ENCODE peak calls at places on chromosomes 11 and 22, in four cellular contexts. One of them, this sample, is unnamed.

GRCh38 chr22:24706732-24707476 is 67.6 kb downstream of the PIWIL3 start:
- DNase-seq in WTC11: no peak
- DNase-seq in K562: no peak
- DNase-seq in HepG2: no peak
- DNase-seq in this sample: no peak

GRCh38 chr11:44622190-44622650 is 56.8 kb downstream of the CD82 start:
- DNase-seq in WTC11: no peak
- DNase-seq in K562: no peak
- DNase-seq in HepG2: no peak
- DNase-seq in this sample: no peak

GRCh38 chr22:23245045-23245798 is 64.9 kb downstream of the BCR start:
- DNase-seq in WTC11: no peak
- DNase-seq in K562: no peak
- DNase-seq in HepG2: no peak
- DNase-seq in this sample: no peak

GRCh38 chr11:88411265-88411664 is 73.7 kb upstream of the CTSC start:
- DNase-seq in WTC11: no peak
- DNase-seq in K562: no peak
- DNase-seq in HepG2: no peak
- DNase-seq in this sample: no peak

GRCh38 chr11:19284881-19285280 is 44.1 kb upstream of the E2F8 start:
- DNase-seq in WTC11: no peak
- DNase-seq in K562: no peak
- DNase-seq in HepG2: no peak
- DNase-seq in this sample: no peak

GRCh38 chr11:122305018-122305417 is 189.0 kb upstream of the BLID start:
- DNase-seq in WTC11: no peak
- DNase-seq in K562: no peak
- DNase-seq in HepG2: no peak
- DNase-seq in this sample: no peak

GRCh38 chr11:111663820-111664219 is 61.6 kb downstream of the SIK2 start:
- DNase-seq in WTC11: no peak
- DNase-seq in K562: no peak
- DNase-seq in HepG2: no peak
- DNase-seq in this sample: no peak

GRCh38 chr11:115961168-115962003 is 457.2 kb upstream of the CADM1 start:
- DNase-seq in WTC11: no peak
- DNase-seq in K562: no peak
- DNase-seq in HepG2: no peak
- DNase-seq in this sample: no peak

GRCh38 chr11:108246885-108247284 is 24.0 kb downstream of the ATM start:
- DNase-seq in WTC11: no peak
- DNase-seq in K562: no peak
- DNase-seq in HepG2: no peak
- DNase-seq in this sample: no peak

GRCh38 chr11:10418259-10418949 is 36.7 kb upstream of the AMPD3 start:
- DNase-seq in WTC11: no peak
- DNase-seq in K562: no peak
- DNase-seq in HepG2: no peak
- DNase-seq in this sample: no peak

GRCh38 chr11:76636826-76637460 is 33.6 kb downstream of the LRRC32 start:
- DNase-seq in WTC11: no peak
- DNase-seq in K562: no peak
- DNase-seq in HepG2: no peak
- DNase-seq in this sample: no peak

GRCh38 chr11:8794126-8794525 is 111.5 kb downstream of the RPL27A start:
- DNase-seq in WTC11: no peak
- DNase-seq in K562: no peak
- DNase-seq in HepG2: no peak
- DNase-seq in this sample: no peak

GRCh38 chr11:34830648-34831047 is 85.5 kb downstream of the APIP start:
- DNase-seq in WTC11: no peak
- DNase-seq in K562: no peak
- DNase-seq in HepG2: no peak
- DNase-seq in this sample: no peak

GRCh38 chr11:105230586-105230985 is 91.0 kb upstream of the CARD18 start:
- DNase-seq in WTC11: no peak
- DNase-seq in K562: no peak
- DNase-seq in HepG2: no peak
- DNase-seq in this sample: no peak

GRCh38 chr11:110128161-110128560 is 35.0 kb downstream of the ZC3H12C start:
- DNase-seq in WTC11: peak; percentile 16
- DNase-seq in K562: no peak
- DNase-seq in HepG2: no peak
- DNase-seq in this sample: no peak

GRCh38 chr11:118434553-118435232 is 1.6 kb upstream of the KMT2A start:
- DNase-seq in WTC11: peak; percentile 62
- DNase-seq in K562: no peak
- DNase-seq in HepG2: no peak
- DNase-seq in this sample: no peak

GRCh38 chr11:74319139-74319538 is 7.7 kb upstream of the P4HA3 start:
- DNase-seq in WTC11: no peak
- DNase-seq in K562: no peak
- DNase-seq in HepG2: no peak
- DNase-seq in this sample: no peak

GRCh38 chr11:133659542-133660201 is 127.4 kb upstream of the OPCML start:
- DNase-seq in WTC11: no peak
- DNase-seq in K562: no peak
- DNase-seq in HepG2: no peak
- DNase-seq in this sample: peak; percentile 37

GRCh38 chr11:27489092-27489491 is 16.5 kb upstream of the LGR4 start:
- DNase-seq in WTC11: no peak
- DNase-seq in K562: no peak
- DNase-seq in HepG2: no peak
- DNase-seq in this sample: no peak

GRCh38 chr11:64472593-64473455 is 113.9 kb downstream of the RPS6KA4 start:
- DNase-seq in WTC11: no peak
- DNase-seq in K562: peak; percentile 28
- DNase-seq in HepG2: no peak
- DNase-seq in this sample: no peak

GRCh38 chr22:38228326-38228872 is 26.6 kb downstream of the MAFF start:
- DNase-seq in WTC11: no peak
- DNase-seq in K562: no peak
- DNase-seq in HepG2: no peak
- DNase-seq in this sample: no peak

GRCh38 chr11:62394825-62395538 is 23.9 kb upstream of the SCGB1A1 start:
- DNase-seq in WTC11: peak; percentile 78
- DNase-seq in K562: peak; percentile 57
- DNase-seq in HepG2: peak; percentile 71
- DNase-seq in this sample: peak; percentile 28

GRCh38 chr22:42160251-42160650 is 29.6 kb upstream of the CYP2D6 start:
- DNase-seq in WTC11: no peak
- DNase-seq in K562: no peak
- DNase-seq in HepG2: no peak
- DNase-seq in this sample: no peak

GRCh38 chr22:17368144-17368726 is 1.0 kb upstream of the CECR2 start:
- DNase-seq in WTC11: peak; percentile 89
- DNase-seq in K562: no peak
- DNase-seq in HepG2: no peak
- DNase-seq in this sample: no peak

GRCh38 chr11:35143509-35144102 is 4.6 kb downstream of the CD44 start:
- DNase-seq in WTC11: no peak
- DNase-seq in K562: no peak
- DNase-seq in HepG2: no peak
- DNase-seq in this sample: no peak

GRCh38 chr11:24900524-24900923 is 403.7 kb downstream of the LUZP2 start:
- DNase-seq in WTC11: no peak
- DNase-seq in K562: no peak
- DNase-seq in HepG2: no peak
- DNase-seq in this sample: no peak

GRCh38 chr11:93645938-93646337 is 15.5 kb upstream of the CEP295 start:
- DNase-seq in WTC11: no peak
- DNase-seq in K562: no peak
- DNase-seq in HepG2: no peak
- DNase-seq in this sample: no peak

GRCh38 chr11:83427943-83428342 is 141.8 kb upstream of the CCDC90B start:
- DNase-seq in WTC11: no peak
- DNase-seq in K562: no peak
- DNase-seq in HepG2: no peak
- DNase-seq in this sample: no peak

GRCh38 chr11:95363710-95364109 is 132.7 kb upstream of the SESN3 start:
- DNase-seq in WTC11: peak; percentile 65
- DNase-seq in K562: no peak
- DNase-seq in HepG2: peak; percentile 16
- DNase-seq in this sample: no peak

GRCh38 chr11:47414685-47415070 is 6.3 kb downstream of the SLC39A13 start:
- DNase-seq in WTC11: no peak
- DNase-seq in K562: no peak
- DNase-seq in HepG2: no peak
- DNase-seq in this sample: no peak

GRCh38 chr22:37059876-37060449 is 8.4 kb downstream of the KCTD17 start:
- DNase-seq in WTC11: no peak
- DNase-seq in K562: no peak
- DNase-seq in HepG2: no peak
- DNase-seq in this sample: no peak

GRCh38 chr22:35971418-35972119 is 57.1 kb downstream of the RBFOX2 start:
- DNase-seq in WTC11: no peak
- DNase-seq in K562: no peak
- DNase-seq in HepG2: peak; percentile 58
- DNase-seq in this sample: no peak

GRCh38 chr22:35977136-35977535 is 51.5 kb downstream of the RBFOX2 start:
- DNase-seq in WTC11: no peak
- DNase-seq in K562: no peak
- DNase-seq in HepG2: no peak
- DNase-seq in this sample: no peak

GRCh38 chr22:35970601-35971417 is 57.8 kb downstream of the RBFOX2 start:
- DNase-seq in WTC11: no peak
- DNase-seq in K562: no peak
- DNase-seq in HepG2: no peak
- DNase-seq in this sample: no peak

GRCh38 chr22:35972559-35972958 is 56.1 kb downstream of the RBFOX2 start:
- DNase-seq in WTC11: no peak
- DNase-seq in K562: no peak
- DNase-seq in HepG2: no peak
- DNase-seq in this sample: no peak

GRCh38 chr22:35973388-35973787 is 55.2 kb downstream of the RBFOX2 start:
- DNase-seq in WTC11: no peak
- DNase-seq in K562: no peak
- DNase-seq in HepG2: no peak
- DNase-seq in this sample: no peak
- TF ChIP-seq CBFB in WTC11: no peak
- TF ChIP-seq CBFB in K562: no peak
- TF ChIP-seq CBFB in HepG2: no peak
- TF ChIP-seq CBFB in this sample: no peak

DNA sequence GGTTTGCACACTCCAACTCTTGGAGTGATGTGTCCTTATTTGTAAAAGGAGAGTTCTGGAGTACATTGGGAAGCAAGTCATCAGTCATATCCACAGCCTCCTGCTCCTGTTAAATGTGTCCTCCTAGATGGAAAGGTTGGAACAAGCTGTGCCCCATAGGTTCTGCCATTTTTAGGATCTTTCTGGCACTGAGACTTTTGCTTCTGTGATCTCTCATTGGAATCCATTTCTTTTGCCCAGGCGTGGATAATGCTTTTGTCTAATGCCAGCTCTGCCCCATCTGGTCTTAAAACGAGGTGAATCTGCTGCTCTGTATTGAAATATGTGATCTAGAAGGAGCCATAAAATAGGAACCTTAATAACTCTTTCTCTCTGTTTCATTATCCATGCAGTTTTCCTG is 66.4 kb downstream of the ZBTB16 start:
- DNase-seq in WTC11: no peak
- DNase-seq in K562: no peak
- DNase-seq in HepG2: no peak
- DNase-seq in this sample: no peak
- TF ChIP-seq CBFB in WTC11: no peak
- TF ChIP-seq CBFB in K562: no peak
- TF ChIP-seq CBFB in HepG2: no peak
- TF ChIP-seq CBFB in this sample: no peak

GRCh38 chr11:75578977-75579376 is 16.9 kb downstream of the SERPINH1 start:
- DNase-seq in WTC11: no peak
- DNase-seq in K562: no peak
- DNase-seq in HepG2: no peak
- DNase-seq in this sample: no peak

GRCh38 chr11:75577198-75577597 is 15.1 kb downstream of the SERPINH1 start:
- DNase-seq in WTC11: peak; percentile 78
- DNase-seq in K562: peak; percentile 82
- DNase-seq in HepG2: no peak
- DNase-seq in this sample: no peak

GRCh38 chr11:75576017-75576416 is 14.0 kb downstream of the SERPINH1 start:
- DNase-seq in WTC11: no peak
- DNase-seq in K562: no peak
- DNase-seq in HepG2: no peak
- DNase-seq in this sample: no peak

GRCh38 chr11:75574698-75575265 is 12.7 kb downstream of the SERPINH1 start:
- DNase-seq in WTC11: no peak
- DNase-seq in K562: no peak
- DNase-seq in HepG2: no peak
- DNase-seq in this sample: no peak

DNA sequence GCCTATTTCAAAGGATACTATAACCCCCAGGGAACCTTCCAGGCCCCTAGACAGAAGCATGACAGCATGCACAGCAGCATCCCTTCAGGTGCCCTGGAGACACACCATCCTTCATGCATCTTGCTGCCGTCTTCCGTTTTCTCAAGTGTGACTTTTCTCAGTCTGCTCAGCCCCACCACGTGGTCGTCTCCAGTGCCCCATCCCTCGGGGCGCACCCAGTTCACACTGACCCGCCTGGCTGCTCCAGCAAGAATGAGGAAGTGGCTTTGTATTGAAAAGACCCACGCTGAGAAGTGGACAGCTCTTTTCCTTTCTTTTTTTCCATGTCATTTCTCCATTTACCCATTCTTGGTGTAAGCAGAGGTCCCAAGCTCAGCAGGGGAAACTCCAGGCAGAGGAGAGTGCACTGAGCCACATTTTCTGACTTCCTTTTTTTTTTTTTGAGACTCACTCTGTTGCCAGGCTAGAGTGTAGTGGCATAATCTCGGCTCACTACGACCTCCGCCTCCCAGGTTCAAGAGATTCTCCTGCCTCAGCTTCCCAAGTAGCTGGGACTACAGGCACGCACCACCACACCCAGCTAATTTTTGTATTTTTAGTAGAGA is 14.5 kb downstream of the SERPINH1 start:
- DNase-seq in WTC11: peak; percentile 50
- DNase-seq in K562: no peak
- DNase-seq in HepG2: no peak
- DNase-seq in this sample: peak; percentile 45
- TF ChIP-seq CBFB in WTC11: no peak
- TF ChIP-seq CBFB in K562: no peak
- TF ChIP-seq CBFB in HepG2: no peak
- TF ChIP-seq CBFB in this sample: no peak

DNA sequence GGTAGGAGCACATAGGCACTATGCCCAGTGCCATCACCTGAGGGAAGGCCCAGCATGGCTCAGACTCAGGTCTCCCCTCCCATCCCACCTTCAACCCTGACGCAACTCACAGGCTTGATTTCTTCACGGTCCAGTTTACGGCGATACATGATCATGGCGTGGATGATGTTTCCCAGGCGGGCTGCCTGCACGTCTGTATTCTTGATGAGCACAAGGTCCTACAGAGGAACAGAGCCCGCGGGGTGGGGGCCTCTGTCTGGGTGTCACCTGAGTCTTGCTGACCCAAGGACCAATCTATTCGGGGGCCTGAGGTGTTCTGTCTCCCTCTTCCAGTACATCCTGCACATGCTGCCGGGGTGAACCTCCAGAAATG is 3.9 kb downstream of the CPT1B start:
- DNase-seq in WTC11: no peak
- DNase-seq in K562: no peak
- DNase-seq in HepG2: no peak
- DNase-seq in this sample: no peak
- TF ChIP-seq CBFB in WTC11: no peak
- TF ChIP-seq CBFB in K562: no peak
- TF ChIP-seq CBFB in HepG2: no peak
- TF ChIP-seq CBFB in this sample: no peak